ENCODE peak calls at places on chromosomes 16 and 17, in seven cellular contexts. S is PC-9, C is stomach, K is AG04450, M is transverse colon, J is left ventricle myocardium inferior, W is right atrium auricular region. E is an unnamed sample. For H3K9me3, the result is how much of the 10 kb centered on the place peaks cover.

GRCh38 chr16:2751577-2752034 is 832 bp upstream of the SRRM2 start:
- DNase-seq in J (no peak), C (no peak), M (peak), S (no peak), K (peak), W (no peak), E (peak)

GRCh38 chr17:50075446-50076032 is 19.6 kb upstream of the PDK2 start:
- DNase-seq in W (no peak), J (no peak), M (no peak), C (no peak), S (no peak), K (no peak), E (no peak)

GRCh38 chr17:80109713-80110446 is 8.5 kb downstream of the GAA start:
- DNase-seq in K (no peak), S (no peak), C (no peak), M (no peak), W (no peak), J (no peak), E (no peak)

GRCh38 chr17:15261063-15261817 is 3.9 kb downstream of the PMP22 start:
- DNase-seq in M (peak), C (peak), W (no peak), S (no peak), J (peak), K (no peak), E (peak)

GRCh38 chr17:65438708-65439294 is 122.6 kb downstream of the AXIN2 start:
- DNase-seq in K (no peak), W (no peak), J (no peak), M (no peak), S (no peak), C (no peak), E (no peak)

GRCh38 chr17:79829457-79829856 is 9.8 kb downstream of the CBX4 start:
- DNase-seq in C (no peak), S (no peak), M (no peak), W (no peak), J (no peak), K (no peak), E (no peak)

GRCh38 chr17:18319604-18320256 is 4.6 kb downstream of the SMCR8 start:
- DNase-seq in M (no peak), W (no peak), J (no peak), C (peak), S (no peak), K (peak), E (no peak)

GRCh38 chr16:73565263-73565662 is 517.3 kb upstream of the ZFHX3 start:
- DNase-seq in M (no peak), W (no peak), K (no peak), J (no peak), S (no peak), C (no peak), E (no peak)

GRCh38 chr16:73066927-73067670 is 19.2 kb upstream of the ZFHX3 start:
- DNase-seq in J (no peak), S (no peak), W (no peak), K (no peak), C (no peak), M (peak), E (no peak)

GRCh38 chr16:57628008-57628781 is at the start of gene ADGRG1:
- DNase-seq in C (peak), W (peak), J (peak), K (peak), S (peak), M (no peak), E (peak)

GRCh38 chr16:25143898-25144297 is 32.4 kb downstream of the LCMT1 start:
- DNase-seq in M (peak), S (no peak), J (no peak), W (no peak), C (no peak), K (no peak), E (no peak)

GRCh38 chr16:72426416-72426815 is 254.5 kb upstream of the PMFBP1 start:
- DNase-seq in J (no peak), S (no peak), W (no peak), C (no peak), K (no peak), M (no peak), E (no peak)

GRCh38 chr16:68739964-68740627 is 3.0 kb downstream of the CDH1 start:
- DNase-seq in S (no peak), K (no peak), M (no peak), J (no peak), C (no peak), W (no peak), E (no peak)

GRCh38 chr17:39547713-39548478 is 59.8 kb downstream of the NEUROD2 start:
- DNase-seq in J (peak), K (no peak), W (peak), M (peak), S (peak), C (peak), E (peak)

GRCh38 chr16:57483725-57484514 is 2.4 kb downstream of the DOK4 start:
- DNase-seq in K (no peak), M (no peak), W (no peak), J (no peak), C (peak), S (no peak), E (no peak)

GRCh38 chr16:49953090-49953489 is 71.9 kb upstream of the CNEP1R1 start:
- DNase-seq in S (no peak), J (no peak), W (no peak), K (no peak), M (no peak), C (no peak), E (no peak)

GRCh38 chr16:57804111-57804837 is 2.0 kb upstream of the KIFC3 start:
- DNase-seq in M (no peak), J (no peak), S (no peak), C (no peak), W (no peak), K (no peak), E (no peak)

GRCh38 chr16:84407588-84408313 is 39.4 kb downstream of the ATP2C2 start:
- DNase-seq in M (no peak), J (no peak), W (no peak), K (no peak), S (no peak), C (no peak), E (no peak)

GRCh38 chr16:50837324-50837723 is 95.4 kb downstream of the CYLD start:
- DNase-seq in K (no peak), S (no peak), M (no peak), C (no peak), W (no peak), J (no peak), E (no peak)

GRCh38 chr17:64262422-64263260 is at the start of gene TEX2:
- DNase-seq in K (no peak), M (peak), C (peak), W (no peak), J (peak), S (peak), E (peak)

GRCh38 chr17:79524201-79524882 is 86.5 kb downstream of the RBFOX3 start:
- DNase-seq in C (no peak), W (no peak), K (no peak), S (no peak), J (no peak), M (no peak), E (no peak)

GRCh38 chr16:48720266-48720665 is 110.3 kb upstream of the N4BP1 start:
- DNase-seq in J (no peak), M (no peak), S (no peak), K (no peak), C (no peak), W (no peak), E (no peak)

GRCh38 chr16:19329932-19330331 is 44.4 kb downstream of the CLEC19A start:
- DNase-seq in J (no peak), M (no peak), K (no peak), C (no peak), S (peak), W (no peak), E (no peak)

GRCh38 chr16:6012716-6013115 is 915.1 kb upstream of the EEF2KMT start:
- DNase-seq in W (no peak), K (no peak), S (no peak), M (no peak), J (no peak), C (no peak), E (no peak)

GRCh38 chr16:12613131-12613991 is 190.3 kb downstream of the CPPED1 start:
- DNase-seq in W (no peak), C (no peak), K (no peak), J (no peak), S (peak), M (peak), E (no peak)

GRCh38 chr16:75175074-75175473 is 26.8 kb downstream of the ZFP1 start:
- DNase-seq in J (no peak), S (no peak), C (no peak), M (no peak), K (no peak), W (no peak), E (no peak)
- H3K9me3 ChIP-seq in J (half or more), S (half or more), C (under half), M (under half), K (under half), W (half or more), E (under half)

GRCh38 chr16:85472514-85472913 is 140.6 kb upstream of the GSE1 start:
- DNase-seq in M (no peak), C (no peak), S (no peak), J (no peak), K (no peak), W (no peak), E (no peak)

GRCh38 chr16:85473909-85474640 is 139.0 kb upstream of the GSE1 start:
- DNase-seq in S (no peak), K (no peak), J (no peak), M (no peak), W (no peak), C (no peak), E (peak)

GRCh38 chr16:85471469-85472431 is 141.4 kb upstream of the GSE1 start:
- DNase-seq in W (no peak), J (no peak), C (peak), S (peak), K (no peak), M (peak), E (no peak)

GRCh38 chr16:85474808-85475207 is 138.3 kb upstream of the GSE1 start:
- DNase-seq in C (no peak), S (no peak), J (no peak), W (no peak), K (no peak), M (no peak), E (no peak)

GRCh38 chr16:85473326-85473725 is 139.8 kb upstream of the GSE1 start:
- DNase-seq in K (no peak), J (no peak), W (no peak), M (no peak), S (no peak), C (no peak), E (no peak)
- H3K27ac ChIP-seq in K (no peak), J (no peak), W (peak), M (no peak), S (no peak), C (no peak), E (no peak)

GRCh38 chr17:78349831-78350631 is 9.8 kb downstream of the SOCS3 start:
- DNase-seq in C (no peak), K (no peak), W (no peak), M (no peak), S (no peak), J (no peak), E (no peak)

GRCh38 chr17:78347453-78347852 is 12.4 kb downstream of the SOCS3 start:
- DNase-seq in J (no peak), S (no peak), K (no peak), M (no peak), W (no peak), C (no peak), E (peak)

GRCh38 chr17:78348055-78348745 is 11.7 kb downstream of the SOCS3 start:
- DNase-seq in C (no peak), W (no peak), S (no peak), K (no peak), M (no peak), J (no peak), E (peak)

GRCh38 chr17:78355045-78355641 is 4.7 kb downstream of the SOCS3 start:
- DNase-seq in C (no peak), K (no peak), W (no peak), S (no peak), M (no peak), J (no peak), E (no peak)

GRCh38 chr17:78351449-78352006 is 8.3 kb downstream of the SOCS3 start:
- DNase-seq in W (peak), M (peak), J (peak), S (no peak), C (peak), K (peak), E (peak)
- H3K4me3 ChIP-seq in W (no peak), M (no peak), J (no peak), S (no peak), C (no peak), K (no peak), E (no peak)

GRCh38 chr16:35148748-35149147 is 1689.3 kb downstream of the TP53TG3F start:
- DNase-seq in K (no peak), J (no peak), C (no peak), M (no peak), S (no peak), W (no peak), E (no peak)

GRCh38 chr16:35144212-35144932 is 1685.0 kb downstream of the TP53TG3F start:
- DNase-seq in S (no peak), M (no peak), J (no peak), K (no peak), C (no peak), W (no peak), E (no peak)

GRCh38 chr16:35146031-35146710 is 1686.8 kb downstream of the TP53TG3F start:
- DNase-seq in C (no peak), S (no peak), K (no peak), J (no peak), M (no peak), W (no peak), E (no peak)

GRCh38 chr16:35147556-35148504 is 1688.4 kb downstream of the TP53TG3F start:
- DNase-seq in W (no peak), C (no peak), S (no peak), J (no peak), K (no peak), M (no peak), E (no peak)

GRCh38 chr16:35146723-35147458 is 1687.5 kb downstream of the TP53TG3F start:
- DNase-seq in M (no peak), S (no peak), K (no peak), C (no peak), W (no peak), J (no peak), E (no peak)
- H3K9me3 ChIP-seq in M (under half), S (under half), K (half or more), C (under half), W (under half), J (under half), E (under half)

GRCh38 chr17:78375401-78376079 is 2.9 kb upstream of the PGS1 start:
- DNase-seq in M (no peak), C (no peak), W (no peak), J (no peak), K (peak), S (no peak), E (peak)
- H3K27ac ChIP-seq in M (peak), C (peak), W (peak), J (peak), K (peak), S (peak), E (peak)

DNA sequence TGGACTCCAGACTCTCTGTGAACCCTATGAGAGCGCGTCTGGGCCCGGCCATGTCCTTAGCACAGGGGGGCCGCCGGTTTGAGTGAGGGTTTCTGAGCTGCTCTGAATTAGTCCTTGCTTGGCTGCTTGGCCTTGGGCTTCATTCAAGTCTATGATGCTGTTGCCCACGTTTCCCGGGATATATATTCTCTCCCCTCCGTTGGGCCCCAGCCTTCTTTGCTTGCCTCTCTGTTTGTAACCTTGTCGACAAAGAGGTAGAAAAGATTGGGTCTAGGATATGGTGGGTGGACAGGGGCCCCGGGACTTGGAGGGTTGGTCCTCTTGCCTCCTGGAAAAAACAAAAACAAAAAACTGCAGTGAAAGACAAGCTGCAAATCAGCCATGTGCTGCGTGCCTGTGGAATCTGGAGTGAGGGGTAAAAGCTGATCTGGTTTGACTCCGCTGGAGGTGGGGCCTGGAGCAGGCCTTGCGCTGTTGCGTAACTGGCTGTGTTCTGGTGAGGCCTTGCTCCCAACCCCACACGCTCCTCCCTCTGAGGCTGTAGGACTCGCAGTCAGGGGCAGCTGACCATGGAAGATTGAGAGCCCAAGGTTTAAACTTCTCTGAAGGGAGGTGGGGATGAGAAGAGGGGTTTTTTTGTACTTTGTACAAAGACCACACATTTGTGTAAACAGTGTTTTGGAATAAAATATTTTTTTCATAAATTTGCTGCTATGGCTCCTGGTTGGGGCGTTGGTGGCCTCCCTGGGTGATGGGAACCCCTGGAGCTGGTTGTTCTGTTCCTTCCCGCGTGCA is 23.1 kb downstream of the STAT5A start:
- DNase-seq in S (no peak), J (peak), C (peak), M (peak), K (peak), W (peak), E (peak)
- H3K4me3 ChIP-seq in S (no peak), J (peak), C (peak), M (no peak), K (no peak), W (no peak), E (no peak)

DNA sequence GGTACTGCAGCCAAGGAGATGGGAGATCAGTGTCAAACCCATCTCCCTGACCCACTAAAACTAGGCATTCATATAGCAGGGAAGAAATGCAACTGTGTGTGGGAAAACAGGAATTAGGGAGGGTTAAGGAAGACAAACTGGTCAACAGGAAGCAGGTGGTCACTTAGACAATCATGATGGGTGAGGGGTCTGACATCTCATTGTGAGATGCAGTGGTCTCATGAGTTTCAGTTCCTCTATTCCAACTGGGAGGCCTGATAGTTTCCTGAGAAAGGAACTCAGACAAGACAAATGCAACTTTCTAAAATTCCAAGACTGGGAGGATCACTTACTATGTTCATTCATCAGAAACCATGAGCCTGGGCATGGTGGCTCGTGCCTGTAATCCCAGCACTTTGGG is 361.4 kb upstream of the C16orf82 start:
- DNase-seq in M (no peak), K (no peak), J (no peak), S (no peak), W (no peak), C (no peak), E (no peak)
- H3K9me3 ChIP-seq in M (under half), K (under half), J (under half), S (under half), W (under half), C (under half), E (under half)

GRCh38 chr17:67035131-67036083 is 8.9 kb upstream of the CACNG1 start:
- DNase-seq in C (no peak), J (no peak), S (no peak), M (no peak), W (no peak), K (no peak), E (no peak)
- H3K27ac ChIP-seq in C (no peak), J (no peak), S (no peak), M (no peak), W (no peak), K (no peak), E (no peak)

GRCh38 chr16:14284371-14284770 is 213.3 kb downstream of the MRTFB start:
- DNase-seq in S (no peak), M (no peak), J (no peak), C (no peak), W (no peak), K (no peak), E (no peak)
- H3K4me3 ChIP-seq in S (peak), M (no peak), J (no peak), C (peak), W (no peak), K (no peak), E (no peak)

E was measured in right cardiac atrium.